ENCODE peak calls at places on chromosomes 5 and 9, in six cellular contexts. One of them, this sample, is unnamed.

GRCh38 chr5:55418994-55419991 is 111.5 kb downstream of the MTREX start:
- DNase-seq in K562: no peak
- DNase-seq in SK-N-SH: no peak
- DNase-seq in GM12878: no peak
- DNase-seq in HepG2: peak
- DNase-seq in H1: no peak
- DNase-seq in this sample: no peak

GRCh38 chr9:76365028-76365427 is 29.2 kb downstream of the RFK start:
- DNase-seq in K562: no peak
- DNase-seq in SK-N-SH: no peak
- DNase-seq in GM12878: no peak
- DNase-seq in HepG2: peak
- DNase-seq in H1: no peak
- DNase-seq in this sample: no peak

GRCh38 chr9:2116073-2116472 is 100.9 kb downstream of the SMARCA2 start:
- DNase-seq in K562: peak
- DNase-seq in SK-N-SH: peak
- DNase-seq in GM12878: no peak
- DNase-seq in HepG2: peak
- DNase-seq in H1: peak
- DNase-seq in this sample: no peak

GRCh38 chr5:108998216-108998615 is 250.5 kb downstream of the FER start:
- DNase-seq in K562: no peak
- DNase-seq in SK-N-SH: no peak
- DNase-seq in GM12878: no peak
- DNase-seq in HepG2: no peak
- DNase-seq in H1: no peak
- DNase-seq in this sample: no peak

GRCh38 chr9:99259231-99259918 is 37.3 kb downstream of the SEC61B start:
- DNase-seq in K562: peak
- DNase-seq in SK-N-SH: no peak
- DNase-seq in GM12878: no peak
- DNase-seq in HepG2: no peak
- DNase-seq in H1: peak
- DNase-seq in this sample: no peak

GRCh38 chr9:136333045-136333444 is 5.7 kb downstream of the GPSM1 start:
- DNase-seq in K562: no peak
- DNase-seq in SK-N-SH: no peak
- DNase-seq in GM12878: no peak
- DNase-seq in HepG2: no peak
- DNase-seq in H1: no peak
- DNase-seq in this sample: no peak

GRCh38 chr5:151239237-151239861 is 13.6 kb upstream of the GM2A start:
- DNase-seq in K562: peak
- DNase-seq in SK-N-SH: peak
- DNase-seq in GM12878: no peak
- DNase-seq in HepG2: peak
- DNase-seq in H1: peak
- DNase-seq in this sample: peak

GRCh38 chr9:82997471-82998140 is 65.3 kb downstream of the RASEF start:
- DNase-seq in K562: no peak
- DNase-seq in SK-N-SH: peak
- DNase-seq in GM12878: no peak
- DNase-seq in HepG2: no peak
- DNase-seq in H1: no peak
- DNase-seq in this sample: no peak

GRCh38 chr5:126562823-126563222 is 32.2 kb downstream of the ALDH7A1 start:
- DNase-seq in K562: no peak
- DNase-seq in SK-N-SH: no peak
- DNase-seq in GM12878: peak
- DNase-seq in HepG2: no peak
- DNase-seq in H1: no peak
- DNase-seq in this sample: no peak

GRCh38 chr5:16889972-16890519 is 46.0 kb downstream of the MYO10 start:
- DNase-seq in K562: no peak
- DNase-seq in SK-N-SH: no peak
- DNase-seq in GM12878: no peak
- DNase-seq in HepG2: no peak
- DNase-seq in H1: no peak
- DNase-seq in this sample: no peak

GRCh38 chr9:131697908-131698714 is 41.8 kb downstream of the RAPGEF1 start:
- DNase-seq in K562: no peak
- DNase-seq in SK-N-SH: no peak
- DNase-seq in GM12878: no peak
- DNase-seq in HepG2: no peak
- DNase-seq in H1: no peak
- DNase-seq in this sample: no peak

GRCh38 chr9:98380065-98380681 is 124.7 kb upstream of the TBC1D2 start:
- DNase-seq in K562: peak
- DNase-seq in SK-N-SH: peak
- DNase-seq in GM12878: peak
- DNase-seq in HepG2: no peak
- DNase-seq in H1: peak
- DNase-seq in this sample: no peak

GRCh38 chr5:3598725-3599282 is 3.2 kb downstream of the IRX1 start:
- DNase-seq in K562: no peak
- DNase-seq in SK-N-SH: peak
- DNase-seq in GM12878: no peak
- DNase-seq in HepG2: no peak
- DNase-seq in H1: peak
- DNase-seq in this sample: no peak

GRCh38 chr9:1916676-1917075 is 98.5 kb upstream of the SMARCA2 start:
- DNase-seq in K562: no peak
- DNase-seq in SK-N-SH: no peak
- DNase-seq in GM12878: no peak
- DNase-seq in HepG2: no peak
- DNase-seq in H1: no peak
- DNase-seq in this sample: no peak

GRCh38 chr9:134846699-134847098 is 33.9 kb upstream of the FCN2 start:
- DNase-seq in K562: no peak
- DNase-seq in SK-N-SH: no peak
- DNase-seq in GM12878: no peak
- DNase-seq in HepG2: no peak
- DNase-seq in H1: no peak
- DNase-seq in this sample: no peak

DNA sequence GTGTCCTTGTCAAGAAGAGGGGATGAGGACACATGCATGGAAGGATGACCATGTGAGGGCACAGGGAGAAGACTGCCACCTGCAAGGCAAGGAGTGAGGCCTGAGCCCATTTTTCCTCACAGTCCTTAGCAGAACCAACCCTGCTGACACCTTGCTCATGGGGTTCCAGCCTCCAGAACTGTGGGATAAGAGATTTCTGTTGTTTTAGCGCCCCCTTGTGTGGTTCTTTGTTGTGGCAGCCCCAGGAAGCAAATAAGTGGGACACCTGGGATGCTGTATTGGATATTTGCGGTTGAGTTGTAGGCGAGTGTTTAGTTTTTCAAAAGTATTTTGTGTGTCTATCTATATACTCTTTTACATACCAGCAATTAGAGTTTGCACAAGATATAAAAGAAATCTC is 206.4 kb downstream of the NXNL2 start:
- DNase-seq in K562: peak
- DNase-seq in SK-N-SH: no peak
- DNase-seq in GM12878: no peak
- DNase-seq in HepG2: peak
- DNase-seq in H1: peak
- DNase-seq in this sample: peak
- TF ChIP-seq GABPA in K562: no peak
- TF ChIP-seq GABPA in SK-N-SH: no peak
- TF ChIP-seq GABPA in GM12878: no peak
- TF ChIP-seq GABPA in HepG2: no peak
- TF ChIP-seq GABPA in H1: no peak
- TF ChIP-seq GABPA in this sample: no peak

GRCh38 chr9:13786131-13786530 is 506.6 kb upstream of the MPDZ start:
- DNase-seq in K562: no peak
- DNase-seq in SK-N-SH: no peak
- DNase-seq in GM12878: no peak
- DNase-seq in HepG2: no peak
- DNase-seq in H1: no peak
- DNase-seq in this sample: no peak
- TF ChIP-seq GABPA in K562: no peak
- TF ChIP-seq GABPA in SK-N-SH: no peak
- TF ChIP-seq GABPA in GM12878: no peak
- TF ChIP-seq GABPA in HepG2: no peak
- TF ChIP-seq GABPA in H1: no peak
- TF ChIP-seq GABPA in this sample: no peak

GRCh38 chr5:125277494-125278154 is 531.2 kb upstream of the ZNF608 start:
- DNase-seq in K562: no peak
- DNase-seq in SK-N-SH: no peak
- DNase-seq in GM12878: no peak
- DNase-seq in HepG2: peak
- DNase-seq in H1: no peak
- DNase-seq in this sample: no peak
- TF ChIP-seq GABPA in K562: no peak
- TF ChIP-seq GABPA in SK-N-SH: no peak
- TF ChIP-seq GABPA in GM12878: no peak
- TF ChIP-seq GABPA in HepG2: no peak
- TF ChIP-seq GABPA in H1: no peak
- TF ChIP-seq GABPA in this sample: no peak

DNA sequence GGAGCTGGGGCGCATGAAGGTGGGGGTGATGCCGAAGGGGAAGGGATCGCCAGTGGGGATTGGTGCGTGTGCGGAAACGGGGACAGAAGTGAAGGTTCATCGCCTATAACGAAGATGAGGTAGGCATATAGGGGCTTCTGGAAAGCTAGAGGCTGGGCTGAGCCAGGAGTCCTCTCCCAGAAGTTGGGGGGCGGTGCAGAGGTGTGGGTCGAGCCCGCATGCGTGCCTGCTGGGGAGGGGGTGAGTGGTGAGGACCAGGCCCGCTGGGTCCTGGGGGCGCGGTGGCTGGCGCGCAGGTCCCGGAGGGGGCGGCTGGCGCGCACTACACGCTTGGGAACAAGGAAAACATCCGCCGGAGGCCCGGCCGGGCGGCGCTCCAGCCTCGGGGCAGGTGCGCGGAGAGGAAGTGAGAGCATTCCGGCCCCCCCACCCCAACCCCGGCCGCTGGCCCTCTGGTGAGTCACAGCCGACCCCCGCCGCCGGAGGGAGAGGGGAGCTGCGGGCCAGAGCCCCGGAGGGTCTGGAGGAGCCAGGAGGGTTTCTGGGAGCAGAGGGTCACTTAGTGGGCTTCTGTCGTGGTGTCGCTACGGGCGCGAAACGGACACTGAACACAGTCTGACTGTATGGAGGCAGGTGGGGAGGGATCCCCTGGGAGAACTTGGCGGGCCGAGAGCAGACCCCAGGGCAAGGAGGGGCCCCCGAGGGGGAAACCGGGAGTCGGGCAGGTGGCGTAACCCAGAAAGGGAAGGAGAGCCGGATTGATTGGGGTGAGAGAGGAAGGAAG is 2.9 kb upstream of the MSMP start:
- DNase-seq in K562: peak
- DNase-seq in SK-N-SH: peak
- DNase-seq in GM12878: no peak
- DNase-seq in HepG2: peak
- DNase-seq in H1: peak
- DNase-seq in this sample: peak
- TF ChIP-seq GABPA in K562: peak
- TF ChIP-seq GABPA in SK-N-SH: no peak
- TF ChIP-seq GABPA in GM12878: peak
- TF ChIP-seq GABPA in HepG2: peak
- TF ChIP-seq GABPA in H1: peak
- TF ChIP-seq GABPA in this sample: no peak

GRCh38 chr5:142684508-142685031 is 1.3 kb downstream of the FGF1 start:
- DNase-seq in K562: no peak
- DNase-seq in SK-N-SH: no peak
- DNase-seq in GM12878: no peak
- DNase-seq in HepG2: no peak
- DNase-seq in H1: no peak
- DNase-seq in this sample: no peak
- TF ChIP-seq GABPA in K562: no peak
- TF ChIP-seq GABPA in SK-N-SH: no peak
- TF ChIP-seq GABPA in GM12878: no peak
- TF ChIP-seq GABPA in HepG2: no peak
- TF ChIP-seq GABPA in H1: no peak
- TF ChIP-seq GABPA in this sample: no peak

DNA sequence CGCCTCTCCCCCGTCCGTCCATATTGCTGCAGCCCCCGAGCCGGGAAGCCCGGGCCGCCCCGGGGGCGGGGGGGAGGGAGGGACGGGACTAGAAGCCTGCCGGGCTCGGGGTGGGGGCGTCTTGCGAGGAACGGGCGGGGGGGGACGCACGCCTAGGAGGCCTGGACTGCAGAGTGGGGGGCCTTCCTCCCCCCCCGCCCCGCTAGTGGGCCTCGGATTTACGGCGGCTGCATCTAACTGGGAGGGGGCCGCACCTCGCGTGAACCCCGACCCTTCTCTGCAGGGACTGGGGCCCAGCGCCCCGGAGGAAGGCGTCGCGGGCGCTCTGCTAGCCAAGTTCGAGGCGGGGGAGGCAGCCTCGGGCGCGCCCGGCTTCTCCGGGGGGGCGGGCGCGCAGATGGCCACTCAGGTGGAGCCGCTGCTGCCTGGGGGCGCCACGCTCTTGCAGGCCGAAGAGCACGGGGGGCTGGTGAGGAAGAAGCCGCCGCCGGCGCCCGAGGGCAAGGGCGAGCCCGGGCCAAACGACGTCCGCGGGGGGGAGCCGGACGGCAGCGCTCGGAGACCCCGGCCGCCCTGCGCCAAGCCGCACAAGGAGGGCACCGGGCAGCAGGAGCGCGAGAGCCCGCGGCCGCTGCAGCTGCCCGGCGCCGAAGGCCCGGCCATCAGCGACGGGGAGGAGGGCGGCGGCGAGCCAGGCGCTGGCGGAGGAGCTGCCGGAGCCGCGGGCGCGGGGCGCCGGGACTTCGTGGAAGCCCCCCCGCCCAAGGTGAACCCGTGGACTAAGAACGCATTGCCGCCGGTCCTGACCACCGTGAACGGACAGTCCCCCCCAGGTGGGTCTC is at the start of gene LARP1:
- DNase-seq in K562: peak
- DNase-seq in SK-N-SH: peak
- DNase-seq in GM12878: no peak
- DNase-seq in HepG2: no peak
- DNase-seq in H1: no peak
- DNase-seq in this sample: no peak
- TF ChIP-seq GABPA in K562: no peak
- TF ChIP-seq GABPA in SK-N-SH: no peak
- TF ChIP-seq GABPA in GM12878: no peak
- TF ChIP-seq GABPA in HepG2: no peak
- TF ChIP-seq GABPA in H1: no peak
- TF ChIP-seq GABPA in this sample: no peak

GRCh38 chr9:113233146-113233545 is 11.8 kb downstream of the SLC31A1 start:
- DNase-seq in K562: no peak
- DNase-seq in SK-N-SH: no peak
- DNase-seq in GM12878: no peak
- DNase-seq in HepG2: no peak
- DNase-seq in H1: no peak
- DNase-seq in this sample: peak
- TF ChIP-seq GABPA in K562: no peak
- TF ChIP-seq GABPA in SK-N-SH: no peak
- TF ChIP-seq GABPA in GM12878: no peak
- TF ChIP-seq GABPA in HepG2: no peak
- TF ChIP-seq GABPA in H1: no peak
- TF ChIP-seq GABPA in this sample: no peak

GRCh38 chr9:128246471-128246870 is 29.3 kb downstream of the GOLGA2 start:
- DNase-seq in K562: no peak
- DNase-seq in SK-N-SH: no peak
- DNase-seq in GM12878: no peak
- DNase-seq in HepG2: no peak
- DNase-seq in H1: no peak
- DNase-seq in this sample: peak
- TF ChIP-seq GABPA in K562: no peak
- TF ChIP-seq GABPA in SK-N-SH: no peak
- TF ChIP-seq GABPA in GM12878: no peak
- TF ChIP-seq GABPA in HepG2: no peak
- TF ChIP-seq GABPA in H1: no peak
- TF ChIP-seq GABPA in this sample: no peak